ENCODE peak calls at places on chromosomes 6 and 20, in seven cellular contexts. P is heart left ventricle, I is thoracic aorta, D is fibroblast of lung, M is lower leg skin, S is astrocyte of the spinal cord, F is NB4. B is an unnamed sample.

GRCh38 chr6:85747093-85747492 is 104.4 kb upstream of the SYNCRIP start:
- DNase-seq in M (no peak), F (no peak), I (no peak), S (peak; percentile 38), P (no peak), D (peak; percentile 52), B (no peak)

GRCh38 chr6:118542184-118542952 is 5.7 kb upstream of the PLN start:
- DNase-seq in I (no peak), D (peak; percentile 43), F (no peak), S (peak; percentile 78), P (no peak), M (no peak), B (no peak)

GRCh38 chr6:36368921-36369880 is 18.3 kb downstream of the ETV7 start:
- DNase-seq in P (no peak), I (no peak), D (peak; percentile 48), S (peak; percentile 58), M (no peak), F (peak; percentile 96), B (peak; percentile 43)

GRCh38 chr20:52105045-52105572 is 86.5 kb downstream of the ZFP64 start:
- DNase-seq in D (peak; percentile 46), M (peak; percentile 32), F (no peak), S (peak; percentile 42), P (no peak), I (no peak), B (no peak)

GRCh38 chr6:143901885-143902708 is 37.8 kb downstream of the ZC2HC1B start:
- DNase-seq in I (no peak), S (peak; percentile 6), M (peak; percentile 29), P (peak; percentile 57), D (peak; percentile 82), F (no peak), B (no peak)

GRCh38 chr20:22716824-22717351 is 132.5 kb upstream of the FOXA2 start:
- DNase-seq in M (no peak), F (peak; percentile 6), I (no peak), S (no peak), P (no peak), D (peak; percentile 6), B (no peak)

GRCh38 chr6:139882234-139882633 is 507.8 kb upstream of the CITED2 start:
- DNase-seq in D (peak; percentile 65), F (peak; percentile 21), I (no peak), M (no peak), S (peak; percentile 72), P (no peak), B (no peak)

GRCh38 chr20:45816951-45817651 is 4.7 kb downstream of the UBE2C start:
- DNase-seq in P (no peak), S (no peak), M (no peak), F (no peak), I (no peak), D (no peak), B (no peak)

GRCh38 chr6:71290611-71291010 is 2.0 kb downstream of the OGFRL1 start:
- DNase-seq in M (no peak), F (no peak), S (no peak), I (no peak), D (no peak), P (no peak), B (no peak)

GRCh38 chr20:38449046-38449445 is 13.9 kb upstream of the SNHG17 start:
- DNase-seq in P (no peak), I (no peak), F (no peak), S (no peak), M (no peak), D (no peak), B (no peak)

GRCh38 chr20:32179934-32180333 is 27.6 kb downstream of the PLAGL2 start:
- DNase-seq in M (no peak), P (no peak), I (no peak), D (no peak), S (no peak), F (no peak), B (no peak)

GRCh38 chr6:35624341-35625070 is 64.2 kb downstream of the FKBP5 start:
- DNase-seq in I (no peak), S (no peak), D (peak; percentile 44), P (no peak), M (no peak), F (peak; percentile 26), B (no peak)

GRCh38 chr6:13239530-13240455 is 88.5 kb downstream of the TBC1D7 start:
- DNase-seq in P (no peak), S (no peak), M (no peak), F (no peak), I (no peak), D (peak; percentile 70), B (no peak)

GRCh38 chr6:13238017-13238416 is 90.3 kb downstream of the TBC1D7 start:
- DNase-seq in F (no peak), D (no peak), M (no peak), P (no peak), S (no peak), I (no peak), B (no peak)

GRCh38 chr6:13241364-13241763 is 87.0 kb downstream of the TBC1D7 start:
- DNase-seq in S (no peak), I (no peak), D (no peak), P (no peak), F (no peak), M (no peak), B (no peak)

GRCh38 chr6:13237318-13237717 is 91.0 kb downstream of the TBC1D7 start:
- DNase-seq in P (no peak), I (no peak), M (no peak), S (no peak), F (no peak), D (no peak), B (no peak)

DNA sequence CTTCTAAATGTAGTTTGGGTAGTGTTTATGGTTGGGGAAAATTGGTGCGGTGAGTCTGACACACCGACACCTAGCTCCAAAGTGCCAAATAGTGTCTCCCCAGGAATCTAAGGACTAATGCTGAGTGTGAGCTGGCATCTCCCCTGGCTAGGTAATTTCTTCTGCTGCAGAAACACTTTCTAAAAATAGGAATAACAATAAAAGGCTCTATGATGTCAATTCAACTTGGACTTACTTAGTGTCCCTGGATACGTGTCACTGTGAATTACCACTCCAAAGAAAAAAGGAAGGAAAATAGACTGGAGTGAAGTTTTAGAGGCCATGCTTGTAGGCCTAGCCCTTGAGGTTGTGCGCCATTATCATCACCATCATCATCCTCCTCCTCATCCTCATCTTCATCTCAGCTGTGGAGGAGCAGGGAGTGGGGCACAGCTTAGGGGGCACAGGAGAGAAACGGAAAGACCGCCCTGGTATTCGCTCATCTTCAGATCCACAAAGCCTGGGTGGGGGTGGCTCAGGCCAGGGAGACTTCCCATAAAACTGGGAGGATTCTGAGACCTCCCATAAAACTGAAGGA is 89.6 kb downstream of the TBC1D7 start:
- DNase-seq in M (no peak), F (no peak), I (no peak), S (no peak), P (no peak), D (no peak), B (no peak)
- TF ChIP-seq CTCF in M (no peak), F (no peak), I (no peak), S (no peak), P (no peak), D (no peak), B (no peak)

GRCh38 chr20:53190225-53190624 is 218.1 kb downstream of the TSHZ2 start:
- DNase-seq in F (no peak), M (no peak), D (no peak), I (no peak), S (no peak), P (no peak), B (no peak)
- H3K4me3 ChIP-seq in F (no peak overlapping the region), M (no peak overlapping the region), D (no peak overlapping the region), I (no peak overlapping the region), S (no peak overlapping the region), P (no peak overlapping the region), B (no peak overlapping the region)

DNA sequence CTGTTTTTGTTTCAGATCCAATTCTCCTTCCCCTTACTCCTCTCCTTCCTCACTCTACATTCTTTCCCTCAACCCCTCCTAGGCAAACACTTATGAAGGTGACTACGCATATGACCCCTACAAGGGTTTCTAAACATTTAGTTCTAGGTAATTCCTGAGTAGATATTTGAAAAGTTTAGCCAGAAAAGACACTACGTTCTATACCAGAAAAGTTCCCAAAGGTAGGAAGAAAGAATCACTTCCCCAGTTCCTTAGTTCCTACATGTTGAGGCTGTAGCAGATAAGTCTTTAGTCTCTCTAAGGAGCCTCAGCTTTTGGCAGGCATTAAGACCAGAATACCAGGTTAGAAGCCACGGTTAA is 11.6 kb downstream of the POU3F2 start:
- DNase-seq in F (no peak), S (no peak), M (no peak), P (no peak), D (no peak), I (no peak), B (no peak)
- TF ChIP-seq CTCF in F (no peak), S (no peak), M (no peak), P (no peak), D (no peak), I (no peak), B (no peak)

GRCh38 chr20:47727170-47727880 is 58.0 kb downstream of the SULF2 start:
- DNase-seq in I (no peak), S (no peak), D (no peak), F (peak; percentile 100), P (peak; percentile 76), M (peak; percentile 51), B (no peak)

GRCh38 chr20:47726632-47727031 is 58.6 kb downstream of the SULF2 start:
- DNase-seq in D (no peak), P (no peak), M (no peak), S (no peak), I (no peak), F (no peak), B (no peak)

GRCh38 chr20:47730744-47731143 is 54.5 kb downstream of the SULF2 start:
- DNase-seq in D (no peak), S (no peak), F (no peak), P (no peak), M (no peak), I (no peak), B (no peak)

GRCh38 chr20:47725248-47725973 is 59.9 kb downstream of the SULF2 start:
- DNase-seq in I (peak; percentile 41), M (peak; percentile 73), S (peak; percentile 73), F (peak; percentile 93), P (peak; percentile 72), D (peak; percentile 80), B (peak; percentile 53)

GRCh38 chr20:47727909-47728361 is 57.3 kb downstream of the SULF2 start:
- DNase-seq in I (no peak), D (no peak), F (no peak), P (no peak), M (no peak), S (no peak), B (no peak)
- H3K4me3 ChIP-seq in I (no peak overlapping the region), D (no peak overlapping the region), F (peak overlapping the region; percentile 12), P (no peak overlapping the region), M (no peak overlapping the region), S (no peak overlapping the region), B (no peak overlapping the region)

GRCh38 chr20:57464642-57465211 is 60.2 kb downstream of the CTCFL start:
- DNase-seq in D (no peak), I (no peak), M (no peak), P (no peak), F (peak; percentile 92), S (no peak), B (peak; percentile 26)
- TF ChIP-seq CTCF in D (peak; percentile 7), I (no peak), M (no peak), P (no peak), F (peak; percentile 67), S (no peak), B (peak; percentile 57)

GRCh38 chr20:41394081-41394480 is 27.5 kb upstream of the EMILIN3 start:
- DNase-seq in D (no peak), S (no peak), F (no peak), I (no peak), P (no peak), M (no peak), B (no peak)
- H3K4me3 ChIP-seq in D (no peak overlapping the region), S (no peak overlapping the region), F (no peak overlapping the region), I (no peak overlapping the region), P (no peak overlapping the region), M (no peak overlapping the region), B (no peak overlapping the region)

GRCh38 chr6:42409582-42409981 is 42.1 kb downstream of the TRERF1 start:
- DNase-seq in P (no peak), D (no peak), S (no peak), I (no peak), F (peak; percentile 81), M (no peak), B (no peak)
- TF ChIP-seq CTCF in P (no peak), D (no peak), S (no peak), I (no peak), F (no peak), M (no peak), B (no peak)